ENCODE peak calls at places on chromosomes 6 and 20, in seven cellular contexts. N is tibial artery; L is prostate gland; T is CD4-positive, alpha-beta T cell; U is fibroblast of mammary gland; I is lung; Y is body of pancreas. R is an unnamed sample.

GRCh38 chr6:73299171-73300073 is 36.4 kb upstream of the KHDC1 start:
- DNase-seq in I (no peak), T (no peak), Y (no peak), N (no peak), U (no peak), L (no peak), R (no peak)

GRCh38 chr6:147141690-147142308 is 62.4 kb upstream of the STXBP5 start:
- DNase-seq in U (peak; percentile 80), T (no peak), L (no peak), Y (no peak), N (no peak), I (no peak), R (no peak)

GRCh38 chr6:108134213-108134973 is 31.4 kb upstream of the NR2E1 start:
- DNase-seq in N (no peak), Y (no peak), U (no peak), T (no peak), L (no peak), I (no peak), R (no peak)

GRCh38 chr6:33577106-33577535 is 3.0 kb downstream of the BAK1 start:
- DNase-seq in Y (peak; percentile 41), U (peak; percentile 18), L (no peak), I (peak; percentile 62), T (no peak), N (peak; percentile 68), R (peak; percentile 73)

GRCh38 chr20:47204008-47204745 is 152.3 kb downstream of the ZMYND8 start:
- DNase-seq in L (no peak), N (no peak), I (no peak), U (peak; percentile 74), Y (no peak), T (no peak), R (no peak)

GRCh38 chr6:37381579-37381978 is 27.8 kb downstream of the RNF8 start:
- DNase-seq in U (peak; percentile 67), T (no peak), I (peak; percentile 33), N (no peak), Y (peak; percentile 63), L (no peak), R (no peak)

GRCh38 chr6:18985061-18985460 is 597.9 kb downstream of the RNF144B start:
- DNase-seq in Y (no peak), T (no peak), L (no peak), N (no peak), U (no peak), I (no peak), R (no peak)

GRCh38 chr6:139372326-139373153 is 1.9 kb downstream of the CITED2 start:
- DNase-seq in T (no peak), L (no peak), U (peak; percentile 41), Y (no peak), I (no peak), N (no peak), R (no peak)

GRCh38 chr6:14696367-14696766 is 549.5 kb upstream of the JARID2 start:
- DNase-seq in U (no peak), Y (no peak), N (no peak), T (no peak), I (no peak), L (no peak), R (no peak)

GRCh38 chr6:105259912-105260889 is 80.4 kb upstream of the POPDC3 start:
- DNase-seq in N (no peak), U (no peak), T (no peak), I (no peak), L (no peak), Y (no peak), R (no peak)

GRCh38 chr6:37190159-37190535 is 20.2 kb downstream of the PIM1 start:
- DNase-seq in N (no peak), Y (no peak), U (peak; percentile 17), L (no peak), I (no peak), T (no peak), R (no peak)

GRCh38 chr6:138454976-138455706 is 44.2 kb downstream of the NHSL1 start:
- DNase-seq in T (peak; percentile 51), U (peak; percentile 33), I (no peak), L (peak; percentile 52), N (no peak), Y (peak; percentile 59), R (no peak)

GRCh38 chr20:48139262-48140041 is 354.2 kb upstream of the SULF2 start:
- DNase-seq in L (no peak), N (no peak), U (no peak), I (no peak), T (no peak), Y (no peak), R (peak; percentile 17)

GRCh38 chr6:24990227-24990843 is 54.6 kb upstream of the RIPOR2 start:
- DNase-seq in Y (no peak), L (no peak), N (no peak), I (no peak), U (peak; percentile 21), T (no peak), R (no peak)

GRCh38 chr20:35271073-35271882 is 6.6 kb downstream of the MMP24OS start:
- DNase-seq in N (no peak), L (no peak), T (no peak), I (no peak), Y (no peak), U (no peak), R (no peak)

GRCh38 chr6:84549912-84550311 is 214.5 kb downstream of the TBX18 start:
- DNase-seq in U (peak; percentile 12), N (no peak), Y (no peak), T (no peak), L (no peak), I (no peak), R (no peak)
- TF ChIP-seq CTCF in U (peak; percentile 31), N (no peak), Y (no peak), T (no peak), L (no peak), I (no peak), R (no peak)

DNA sequence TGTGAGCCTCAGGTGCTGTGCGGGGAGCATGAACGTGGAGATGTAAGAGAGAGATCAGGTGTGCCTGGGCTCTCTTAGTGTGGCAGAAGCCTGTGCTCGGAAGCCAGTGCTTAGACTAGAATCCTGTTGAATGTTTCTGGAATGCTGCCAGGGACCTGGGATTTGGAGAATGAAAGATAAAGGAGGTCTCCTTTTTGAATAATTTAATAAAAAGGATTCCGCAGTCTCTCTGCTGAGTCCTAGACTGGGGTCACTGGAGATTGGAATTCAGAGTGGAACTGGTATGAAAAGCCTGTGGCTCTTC is 18.8 kb upstream of the EFCAB8 start:
- DNase-seq in N (no peak), L (no peak), T (no peak), Y (peak; percentile 39), U (no peak), I (no peak), R (no peak)
- TF ChIP-seq CTCF in N (no peak), L (no peak), T (no peak), Y (no peak), U (no peak), I (no peak), R (no peak)

GRCh38 chr20:62350629-62351422 is 16.3 kb downstream of the LAMA5 start:
- DNase-seq in L (no peak), U (no peak), T (no peak), Y (no peak), I (no peak), N (no peak), R (no peak)

GRCh38 chr20:62351469-62352401 is 15.4 kb downstream of the LAMA5 start:
- DNase-seq in I (no peak), U (no peak), Y (no peak), T (no peak), N (no peak), L (no peak), R (no peak)

GRCh38 chr20:62353289-62354030 is 13.7 kb downstream of the LAMA5 start:
- DNase-seq in U (no peak), L (no peak), T (no peak), Y (no peak), N (no peak), I (no peak), R (no peak)

GRCh38 chr20:62354031-62354808 is 12.9 kb downstream of the LAMA5 start:
- DNase-seq in I (no peak), Y (no peak), N (no peak), T (no peak), L (no peak), U (no peak), R (no peak)

GRCh38 chr20:62352402-62353288 is 14.5 kb downstream of the LAMA5 start:
- DNase-seq in I (no peak), L (peak; percentile 93), Y (peak; percentile 52), N (peak; percentile 68), T (no peak), U (peak; percentile 11), R (no peak)
- TF ChIP-seq CTCF in I (no peak), L (peak; percentile 66), Y (peak; percentile 15), N (peak; percentile 54), T (no peak), U (no peak), R (no peak)

DNA sequence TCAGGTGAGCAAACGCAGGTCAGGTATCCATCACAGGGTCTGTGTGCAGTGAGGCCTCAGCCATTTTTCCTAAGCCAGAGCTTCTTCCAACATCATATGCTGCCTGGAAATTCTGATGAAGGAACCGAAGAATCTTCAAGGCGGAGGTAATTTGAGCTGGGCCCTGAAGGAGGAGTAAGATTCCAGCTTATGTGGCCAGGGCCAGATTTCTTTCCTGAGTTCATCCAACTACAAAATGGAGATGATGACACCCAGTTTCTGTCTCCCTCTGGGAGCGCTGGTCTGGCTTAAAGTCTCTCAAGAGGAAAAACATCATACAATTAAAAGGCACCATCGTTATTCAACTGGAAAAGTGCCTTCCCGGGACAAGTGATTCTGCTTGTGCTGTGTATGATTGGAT is 6.9 kb upstream of the MANBAL start:
- DNase-seq in I (no peak), L (no peak), N (no peak), Y (no peak), T (no peak), U (peak; percentile 84), R (no peak)
- TF ChIP-seq CTCF in I (no peak), L (peak; percentile 57), N (peak; percentile 51), Y (no peak), T (no peak), U (peak; percentile 73), R (no peak)

GRCh38 chr6:52407467-52407866 is 12.7 kb upstream of the EFHC1 start:
- DNase-seq in L (no peak), Y (peak; percentile 19), U (peak; percentile 63), T (no peak), N (no peak), I (no peak), R (no peak)
- TF ChIP-seq CTCF in L (peak; percentile 51), Y (peak; percentile 38), U (peak; percentile 58), T (peak; percentile 57), N (peak; percentile 47), I (no peak), R (peak; percentile 38)

R was measured in CD14-positive monocyte.